ENCODE peak calls at places on chromosomes 3 and 15, in six cellular contexts. K, E, A, Y, T and J are unnamed samples.

GRCh38 chr3:24598691-24599090 is 104.0 kb upstream of the THRB start:
- DNase-seq in Y (no peak), T (no peak), E (no peak), K (no peak), A (no peak), J (no peak)

GRCh38 chr3:12040902-12041301 is 36.7 kb downstream of the SYN2 start:
- DNase-seq in E (no peak), K (no peak), A (no peak), T (no peak), Y (no peak), J (no peak)

GRCh38 chr3:100556656-100557310 is 52.6 kb upstream of the ADGRG7 start:
- DNase-seq in Y (no peak), T (no peak), A (no peak), E (no peak), K (no peak), J (no peak)

GRCh38 chr3:60282840-60283239 is 968.4 kb downstream of the FHIT start:
- DNase-seq in E (no peak), T (no peak), A (no peak), Y (no peak), K (no peak), J (no peak)

GRCh38 chr3:169147246-169148008 is 516.1 kb downstream of the MECOM start:
- DNase-seq in K (peak; percentile 92), T (peak; percentile 60), Y (peak; percentile 10), A (no peak), E (peak; percentile 68), J (peak; percentile 23)

GRCh38 chr3:23159929-23160328 is 43.2 kb upstream of the UBE2E2 start:
- DNase-seq in E (no peak), T (no peak), A (no peak), Y (no peak), K (no peak), J (no peak)

GRCh38 chr3:36803096-36803811 is 38.9 kb upstream of the DCLK3 start:
- DNase-seq in K (peak; percentile 14), A (no peak), T (no peak), E (no peak), Y (no peak), J (no peak)

GRCh38 chr3:172271386-172271976 is 176.8 kb downstream of the GHSR start:
- DNase-seq in T (no peak), K (no peak), A (no peak), Y (no peak), E (no peak), J (no peak)

GRCh38 chr3:183714622-183715021 is 17.0 kb downstream of the YEATS2 start:
- DNase-seq in A (no peak), T (no peak), K (no peak), E (no peak), Y (no peak), J (no peak)

GRCh38 chr15:67049351-67050044 is 15.9 kb upstream of the SMAD3 start:
- DNase-seq in Y (no peak), K (no peak), T (peak; percentile 27), E (no peak), A (no peak), J (no peak)

GRCh38 chr15:67127925-67128324 is 62.5 kb downstream of the SMAD3 start:
- DNase-seq in E (no peak), K (peak; percentile 14), T (no peak), A (no peak), Y (no peak), J (no peak)

GRCh38 chr15:45378149-45378912 is at the start of gene GATM:
- DNase-seq in A (peak; percentile 52), E (peak; percentile 91), K (peak; percentile 91), Y (peak; percentile 86), T (peak; percentile 79), J (peak; percentile 85)
- TF ChIP-seq CTCF in A (peak; percentile 56), E (peak; percentile 12), K (peak; percentile 69), Y (peak; percentile 69), T (peak; percentile 66), J (peak; percentile 42)

GRCh38 chr3:143812411-143812968 is 35.8 kb downstream of the SLC9A9 start:
- DNase-seq in A (no peak), K (no peak), Y (no peak), T (no peak), E (no peak), J (no peak)
- H3K4me1 ChIP-seq in A (peaks cover 24% of the 10 kb centered on the region), K (no peaks in the 10 kb centered on the region), Y (peaks cover 2% of the 10 kb centered on the region), T (peaks cover 9% of the 10 kb centered on the region), E (peaks cover 47% of the 10 kb centered on the region), J (peaks cover 11% of the 10 kb centered on the region)

DNA sequence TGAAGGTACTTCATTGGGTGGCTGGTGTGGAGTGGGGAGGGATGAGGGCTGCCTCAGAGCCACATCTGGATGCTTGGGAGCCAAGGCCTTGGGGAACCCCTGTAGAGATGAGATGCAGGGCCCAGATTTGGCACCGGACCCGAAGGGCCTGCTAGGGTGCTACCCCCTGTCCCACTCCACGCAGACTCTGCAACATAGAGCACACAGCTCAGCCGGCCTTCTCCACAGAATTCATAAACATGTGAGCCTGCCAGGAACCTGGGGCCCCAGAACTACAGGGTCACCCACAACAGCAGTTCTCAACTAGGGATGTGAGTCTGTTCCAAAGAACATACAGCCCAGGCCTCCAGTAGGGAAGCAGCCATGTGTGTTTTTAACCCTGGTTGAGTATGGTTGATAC is 62.8 kb downstream of the LRIG1 start:
- DNase-seq in E (no peak), Y (no peak), T (no peak), A (no peak), K (no peak), J (no peak)
- H3K27ac ChIP-seq in E (no peak overlapping the region), Y (no peak overlapping the region), T (peak overlapping the region; percentile 81), A (no peak overlapping the region), K (no peak overlapping the region), J (no peak overlapping the region)

GRCh38 chr3:69012836-69013255 is 638 bp downstream of the EOGT start:
- DNase-seq in Y (peak; percentile 78), K (peak; percentile 79), T (peak; percentile 60), A (no peak), E (peak; percentile 86), J (peak; percentile 66)
- TF ChIP-seq CTCF in Y (no peak), K (no peak), T (no peak), A (no peak), E (no peak), J (no peak)

GRCh38 chr3:181454451-181455027 is 257.2 kb upstream of the SOX2 start:
- DNase-seq in A (no peak), Y (no peak), K (no peak), T (no peak), E (no peak), J (no peak)
- H3K4me1 ChIP-seq in A (no peaks in the 10 kb centered on the region), Y (no peaks in the 10 kb centered on the region), K (no peaks in the 10 kb centered on the region), T (no peaks in the 10 kb centered on the region), E (no peaks in the 10 kb centered on the region), J (no peaks in the 10 kb centered on the region)

GRCh38 chr15:78037779-78038305 is 39.7 kb downstream of the TBC1D2B start:
- DNase-seq in A (no peak), K (no peak), Y (no peak), E (no peak), T (no peak), J (no peak)

GRCh38 chr15:78035319-78035718 is 42.2 kb downstream of the TBC1D2B start:
- DNase-seq in K (no peak), T (no peak), A (no peak), E (no peak), Y (no peak), J (no peak)

GRCh38 chr15:78037328-78037727 is 40.2 kb downstream of the TBC1D2B start:
- DNase-seq in A (no peak), T (no peak), K (no peak), E (no peak), Y (no peak), J (no peak)

GRCh38 chr15:78034495-78035191 is 42.9 kb downstream of the TBC1D2B start:
- DNase-seq in K (no peak), E (peak; percentile 83), A (no peak), T (peak; percentile 72), Y (no peak), J (no peak)

DNA sequence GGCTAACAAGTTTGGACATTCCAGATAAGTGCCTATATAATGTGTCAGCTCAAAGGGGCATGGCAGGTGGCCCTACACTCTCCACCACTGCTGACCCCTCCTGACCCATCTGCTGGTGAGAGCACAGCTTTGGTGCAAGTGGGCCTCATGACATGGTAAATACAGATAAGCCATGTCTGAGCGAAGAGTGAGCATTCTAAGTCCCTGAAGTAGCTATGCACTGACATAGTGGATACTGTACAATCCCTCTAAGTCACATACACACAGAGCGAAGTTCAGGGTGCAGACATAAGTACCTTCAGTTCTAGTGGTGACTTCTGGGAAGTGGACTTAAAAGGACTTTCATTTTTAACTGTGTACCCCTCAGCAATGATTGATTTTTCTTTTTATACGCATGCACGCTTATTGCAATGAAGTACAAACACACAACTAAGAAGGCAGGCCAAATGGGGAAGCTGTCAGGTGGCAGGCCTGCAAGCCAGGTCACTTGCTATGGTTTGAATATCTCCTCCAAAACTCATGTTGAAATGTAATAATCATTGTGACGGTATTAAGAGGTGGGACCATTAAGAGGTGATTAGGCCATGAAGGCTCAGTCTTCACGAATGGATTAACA is 41.5 kb downstream of the TBC1D2B start:
- DNase-seq in Y (no peak), E (no peak), A (no peak), T (no peak), K (no peak), J (no peak)
- H3K27ac ChIP-seq in Y (peak overlapping the region; percentile 62), E (peak overlapping the region; percentile 68), A (no peak overlapping the region), T (peak overlapping the region; percentile 71), K (no peak overlapping the region), J (no peak overlapping the region)

GRCh38 chr3:128226186-128226725 is 73.0 kb downstream of the EEFSEC start:
- DNase-seq in E (no peak), Y (no peak), K (no peak), T (no peak), A (no peak), J (no peak)

GRCh38 chr3:128218858-128219257 is 65.6 kb downstream of the EEFSEC start:
- DNase-seq in Y (no peak), E (peak; percentile 18), T (no peak), K (no peak), A (no peak), J (no peak)

GRCh38 chr3:128226794-128227399 is 73.6 kb downstream of the EEFSEC start:
- DNase-seq in E (no peak), A (no peak), K (peak; percentile 90), Y (no peak), T (no peak), J (peak; percentile 39)

GRCh38 chr3:128218476-128218829 is 65.2 kb downstream of the EEFSEC start:
- DNase-seq in A (no peak), Y (no peak), E (no peak), K (no peak), T (no peak), J (no peak)

DNA sequence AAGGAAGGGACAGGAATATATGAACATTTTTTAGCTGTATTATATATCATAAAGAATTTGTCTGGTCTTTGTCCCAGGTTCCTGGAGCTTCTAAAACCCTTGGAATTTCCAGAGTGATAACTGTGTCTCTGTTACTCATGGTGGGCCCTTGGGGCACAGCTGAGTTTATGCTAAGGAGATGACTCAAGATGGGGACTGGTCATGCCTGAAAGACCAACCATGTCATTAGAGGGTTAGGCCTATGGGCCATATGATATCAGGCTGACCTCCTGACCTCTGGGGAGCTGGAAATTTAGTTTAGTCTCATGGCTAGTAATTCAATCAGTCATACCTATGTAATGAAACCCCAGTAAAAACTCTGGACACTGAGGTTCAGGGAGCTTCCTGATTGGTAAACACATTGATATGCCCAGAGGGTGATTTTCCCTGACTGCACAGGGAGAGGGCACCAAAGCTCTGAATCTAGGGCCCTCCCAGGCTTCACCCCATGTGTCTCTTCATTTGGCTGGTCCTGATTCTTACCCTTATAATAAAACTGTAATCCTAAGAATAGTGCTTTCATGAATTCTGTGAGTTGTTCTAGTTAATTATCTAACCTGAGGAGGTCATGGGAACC is 69.6 kb downstream of the EEFSEC start:
- DNase-seq in Y (no peak), A (no peak), K (no peak), E (no peak), T (no peak), J (no peak)
- TF ChIP-seq CTCF in Y (no peak), A (no peak), K (no peak), E (no peak), T (no peak), J (no peak)